ENCODE peak calls at places on chromosomes 11 and 22, in four cellular contexts. U is fibroblast of lung, O is neural progenitor cell, C is MM.1S. P is an unnamed sample.

GRCh38 chr22:31036671-31037550 is 44.2 kb upstream of the SMTN start:
- DNase-seq in C (no peak), O (no peak), U (peak), P (no peak)

GRCh38 chr11:64933935-64934693 is 1.6 kb downstream of the GPHA2 start:
- DNase-seq in U (no peak), C (no peak), O (no peak), P (no peak)

GRCh38 chr22:45248832-45249561 is 8.3 kb upstream of the KIAA0930 start:
- DNase-seq in C (peak), U (no peak), O (no peak), P (no peak)

GRCh38 chr22:40679964-40680818 is 907 bp downstream of the MCHR1 start:
- DNase-seq in O (peak), C (no peak), U (no peak), P (no peak)

GRCh38 chr22:41603873-41604332 is 14.3 kb upstream of the PMM1 start:
- DNase-seq in C (peak), U (no peak), O (no peak), P (peak)

GRCh38 chr22:42630901-42631602 is 9.3 kb downstream of the ATP5MGL start:
- DNase-seq in O (no peak), C (no peak), U (no peak), P (no peak)

GRCh38 chr11:85809881-85810280 is 1.1 kb downstream of the SYTL2 start:
- DNase-seq in C (no peak), O (peak), U (no peak), P (no peak)

GRCh38 chr11:46728659-46729040 is 9.6 kb downstream of the F2 start:
- DNase-seq in U (no peak), C (no peak), O (no peak), P (no peak)

GRCh38 chr11:132453411-132453810 is 1078.9 kb downstream of the OPCML start:
- DNase-seq in O (no peak), C (no peak), U (no peak), P (no peak)

GRCh38 chr22:46547179-46547882 is 9.9 kb upstream of the CELSR1 start:
- DNase-seq in U (peak), C (no peak), O (peak), P (no peak)

GRCh38 chr11:132050081-132050480 is 679.7 kb downstream of the NTM start:
- DNase-seq in C (no peak), U (no peak), O (no peak), P (no peak)

GRCh38 chr11:73262851-73263495 is 9.2 kb upstream of the P2RY6 start:
- DNase-seq in O (no peak), C (no peak), U (peak), P (no peak)

GRCh38 chr11:130451261-130452019 is 3.0 kb downstream of the ADAMTS15 start:
- DNase-seq in U (peak), O (no peak), C (no peak), P (no peak)

GRCh38 chr11:11993814-11994213 is 14.6 kb downstream of the DKK3 start:
- DNase-seq in C (no peak), O (peak), U (peak), P (peak)

GRCh38 chr11:76307416-76307815 is 73.5 kb downstream of the THAP12 start:
- DNase-seq in O (no peak), C (no peak), U (no peak), P (no peak)

GRCh38 chr11:26323837-26324236 is 8.1 kb upstream of the ANO3 start:
- DNase-seq in U (no peak), O (no peak), C (no peak), P (no peak)

GRCh38 chr11:37657645-37658044 is 1059.6 kb upstream of the RAG2 start:
- DNase-seq in U (peak), C (peak), O (no peak), P (no peak)

GRCh38 chr11:17845431-17845881 is 110.9 kb downstream of the KCNC1 start:
- DNase-seq in C (no peak), O (no peak), U (peak), P (no peak)

GRCh38 chr11:64234840-64235379 is 526 bp downstream of the VEGFB start:
- DNase-seq in O (peak), U (no peak), C (peak), P (no peak)

GRCh38 chr11:8403310-8403709 is 139.6 kb upstream of the LMO1 start:
- DNase-seq in U (peak), C (no peak), O (peak), P (no peak)

GRCh38 chr22:42648368-42649260 is 578 bp downstream of the CYB5R3 start:
- DNase-seq in U (peak), C (peak), O (no peak), P (no peak)

GRCh38 chr22:48750282-48750681 is 1077.4 kb downstream of the BRD1 start:
- DNase-seq in C (no peak), O (no peak), U (no peak), P (no peak)

GRCh38 chr11:131884461-131885073 is 514.2 kb downstream of the NTM start:
- DNase-seq in U (no peak), C (no peak), O (no peak), P (no peak)

GRCh38 chr22:37126383-37126782 is 16.9 kb upstream of the TMPRSS6 start:
- DNase-seq in U (no peak), O (peak), C (peak), P (peak)

GRCh38 chr22:26656896-26657851 is at the start of gene MIAT:
- DNase-seq in C (peak), O (peak), U (no peak), P (peak)

GRCh38 chr11:56994532-56994931 is 5.8 kb downstream of the OR5AK2 start:
- DNase-seq in O (no peak), C (no peak), U (no peak), P (no peak)

DNA sequence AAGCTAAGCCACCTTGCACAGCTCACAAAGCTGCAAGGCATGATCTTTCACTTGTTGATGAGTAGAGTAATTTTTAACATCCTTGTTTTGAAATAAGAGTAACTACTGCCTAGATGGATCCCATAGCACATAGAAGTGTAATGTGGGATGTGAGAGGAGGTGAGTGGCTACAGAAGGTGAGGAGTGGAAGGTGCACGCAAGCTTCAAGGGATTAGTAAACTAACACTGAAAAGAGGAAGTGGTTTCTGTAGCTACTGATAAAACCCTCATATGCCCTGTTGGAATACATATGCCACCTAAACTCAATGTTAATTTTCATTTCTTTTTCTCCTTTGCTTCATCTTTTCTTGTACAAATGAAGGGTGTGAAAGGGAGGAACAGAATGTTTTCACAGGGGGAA is 22.0 kb upstream of the CTSC start:
- DNase-seq in O (no peak), U (no peak), C (peak), P (peak)
- H2AFZ ChIP-seq in O (no peak), U (no peak), C (no peak), P (peak)

GRCh38 chr22:24153959-24154358 is 27.3 kb upstream of the SUSD2 start:
- DNase-seq in U (no peak), O (no peak), C (no peak), P (no peak)

GRCh38 chr22:24156915-24157782 is 24.1 kb upstream of the SUSD2 start:
- DNase-seq in C (peak), U (peak), O (peak), P (peak)

GRCh38 chr22:24154826-24155225 is 26.5 kb upstream of the SUSD2 start:
- DNase-seq in O (no peak), C (no peak), U (no peak), P (no peak)

GRCh38 chr22:24156146-24156914 is 25.0 kb upstream of the SUSD2 start:
- DNase-seq in O (peak), C (peak), U (peak), P (no peak)

GRCh38 chr22:24155597-24156145 is 25.6 kb upstream of the SUSD2 start:
- DNase-seq in O (peak), U (peak), C (peak), P (peak)
- H2AFZ ChIP-seq in O (no peak), U (no peak), C (no peak), P (no peak)

GRCh38 chr11:77411238-77411637 is 62.7 kb downstream of the PAK1 start:
- DNase-seq in U (peak), O (peak), C (peak), P (no peak)
- H2AFZ ChIP-seq in U (peak), O (no peak), C (peak), P (peak)

DNA sequence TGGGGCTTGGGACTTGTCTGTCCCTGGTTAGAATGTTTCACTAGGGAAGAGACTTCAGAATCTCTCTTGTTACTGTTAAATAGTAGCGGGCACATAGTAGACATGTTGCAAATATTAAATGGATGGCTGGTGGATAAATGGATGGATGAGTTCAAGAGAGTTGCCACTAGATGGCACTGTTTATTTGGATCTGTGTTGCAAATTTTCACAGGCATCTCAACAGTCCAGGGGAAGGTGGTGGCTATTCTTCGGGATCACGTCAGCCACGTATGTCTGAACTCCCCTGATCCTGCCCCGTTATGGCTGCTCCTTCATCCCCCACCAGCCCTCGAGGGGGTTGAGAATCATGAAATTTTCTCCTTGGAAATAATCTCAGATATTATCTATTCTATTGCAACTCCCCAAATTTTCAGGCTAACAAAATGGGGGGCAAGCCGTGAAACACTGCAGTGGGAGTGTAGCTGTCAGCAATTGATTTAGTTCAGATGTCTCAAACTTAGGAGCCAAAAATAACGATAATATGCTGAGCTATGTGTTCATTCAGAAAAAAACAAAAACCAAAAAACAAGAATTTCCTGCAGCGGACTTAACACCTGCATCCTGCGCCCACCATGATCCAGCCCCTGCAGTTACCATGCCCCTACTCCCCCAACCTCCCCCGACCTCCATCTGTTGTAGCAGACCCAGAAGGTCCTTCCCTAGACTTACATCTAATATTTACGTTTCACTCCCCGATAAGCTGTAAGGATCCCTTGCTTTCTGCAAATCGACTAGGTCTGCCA is 29.1 kb upstream of the BIRC3 start:
- DNase-seq in C (peak), O (peak), U (peak), P (peak)
- H2AFZ ChIP-seq in C (peak), O (peak), U (peak), P (peak)

GRCh38 chr22:38823637-38824036 is 20.2 kb downstream of the NPTXR start:
- DNase-seq in U (no peak), O (no peak), C (no peak), P (no peak)
- H2AFZ ChIP-seq in U (no peak), O (no peak), C (no peak), P (no peak)

DNA sequence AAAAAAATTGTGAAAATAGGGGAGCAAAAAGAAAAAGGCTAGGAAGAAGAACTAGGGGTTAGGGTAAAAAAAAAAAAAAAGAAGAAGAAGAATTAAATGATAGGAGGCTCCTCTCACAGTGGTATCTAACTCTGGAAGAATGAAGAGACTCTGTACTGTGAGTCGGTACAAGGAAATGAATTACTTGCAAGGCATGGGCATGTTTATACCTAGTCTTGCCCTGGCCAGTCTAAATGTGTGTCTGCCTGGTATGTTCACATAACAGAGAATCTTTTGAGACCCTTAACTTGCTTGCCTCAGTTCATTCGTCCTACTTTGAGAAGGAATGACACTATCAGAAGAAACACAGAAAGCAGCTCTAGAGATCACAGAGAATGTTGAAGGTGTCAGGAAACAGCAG is 159.6 kb downstream of the SWAP70 start:
- DNase-seq in C (no peak), U (no peak), O (no peak), P (no peak)
- H2AFZ ChIP-seq in C (no peak), U (no peak), O (no peak), P (no peak)

P was measured in K562.